ENCODE peak calls at places on chromosomes 6 and 20, in ten cellular contexts. J is neural progenitor cell; A is H9; P is cardiac muscle cell; X is left ventricle myocardium inferior; E is lung; Y is fibroblast of lung; M is ascending aorta; F is CD8-positive, alpha-beta memory T cell; U is right cardiac atrium. S is an unnamed sample. For H3K4me1, the result is how much of the 10 kb centered on the place peaks cover.

GRCh38 chr20:4666001-4666470 is 55.7 kb upstream of the PRND start:
- DNase-seq in J (no peak), X (no peak), U (no peak), A (no peak), M (no peak), P (peak), E (no peak), Y (peak), F (peak), S (peak)

GRCh38 chr6:31738048-31738979 is 1.5 kb upstream of the MSH5 start:
- DNase-seq in F (peak), U (no peak), A (peak), X (no peak), M (peak), Y (peak), J (no peak), P (peak), E (no peak), S (peak)

GRCh38 chr20:59632426-59633113 is 28.2 kb downstream of the PHACTR3 start:
- DNase-seq in M (no peak), F (no peak), E (no peak), U (no peak), A (no peak), X (no peak), J (no peak), Y (no peak), P (no peak), S (no peak)

GRCh38 chr6:159467473-159468041 is 225.5 kb downstream of the SOD2 start:
- DNase-seq in F (no peak), Y (no peak), U (no peak), A (no peak), X (no peak), P (no peak), E (no peak), J (no peak), M (no peak), S (no peak)

GRCh38 chr6:18019539-18020534 is 32.4 kb upstream of the KIF13A start:
- DNase-seq in P (peak), F (no peak), U (peak), E (no peak), M (peak), J (no peak), A (peak), X (no peak), Y (no peak), S (no peak)

GRCh38 chr20:33318096-33318429 is 35.0 kb downstream of the BPIFB1 start:
- DNase-seq in A (peak), Y (no peak), P (no peak), J (no peak), X (no peak), U (no peak), F (no peak), M (no peak), E (no peak), S (no peak)

GRCh38 chr6:14002176-14002947 is 77.6 kb downstream of the RNF182 start:
- DNase-seq in F (no peak), U (no peak), P (no peak), A (peak), Y (no peak), X (no peak), M (no peak), J (no peak), E (no peak), S (no peak)

GRCh38 chr20:1357921-1358671 is 29.2 kb upstream of the SDCBP2 start:
- DNase-seq in X (no peak), U (no peak), E (no peak), P (peak), A (no peak), J (no peak), M (no peak), Y (peak), F (no peak), S (peak)

GRCh38 chr6:34489229-34489805 is 23.4 kb downstream of the PACSIN1 start:
- DNase-seq in A (no peak), M (no peak), E (no peak), P (no peak), X (no peak), J (no peak), F (no peak), U (no peak), Y (no peak), S (no peak)

GRCh38 chr6:105985816-105986632 is 100.1 kb upstream of the PRDM1 start:
- DNase-seq in U (no peak), X (no peak), M (no peak), A (peak), P (no peak), F (no peak), J (peak), E (no peak), Y (no peak), S (no peak)

GRCh38 chr20:57747889-57748456 is 38.2 kb upstream of the PMEPA1 start:
- DNase-seq in Y (no peak), J (peak), E (no peak), A (no peak), M (no peak), U (no peak), P (no peak), F (no peak), X (no peak), S (no peak)

GRCh38 chr6:51559059-51559458 is 528.4 kb downstream of the PKHD1 start:
- DNase-seq in A (peak), X (no peak), P (no peak), M (no peak), F (no peak), Y (no peak), J (no peak), E (no peak), U (no peak), S (no peak)

GRCh38 chr20:58832442-58832841 is 18.3 kb downstream of the GNAS-AS1 start:
- DNase-seq in A (no peak), X (no peak), P (peak), Y (peak), F (no peak), E (no peak), M (no peak), J (no peak), U (no peak), S (no peak)

GRCh38 chr6:160333841-160334240 is 14.3 kb upstream of the SLC22A3 start:
- DNase-seq in Y (no peak), E (no peak), A (no peak), J (no peak), U (no peak), M (no peak), F (no peak), X (no peak), P (no peak), S (no peak)

GRCh38 chr6:96450082-96450759 is 71.4 kb upstream of the UFL1 start:
- DNase-seq in P (no peak), F (no peak), U (peak), X (no peak), J (peak), M (no peak), Y (no peak), A (no peak), E (peak), S (no peak)

GRCh38 chr6:127069659-127070279 is 48.7 kb upstream of the RSPO3 start:
- DNase-seq in X (no peak), M (no peak), A (no peak), F (no peak), P (peak), E (no peak), U (no peak), J (peak), Y (peak), S (no peak)

GRCh38 chr6:97697450-97697849 is 414.4 kb upstream of the MMS22L start:
- DNase-seq in X (no peak), F (no peak), Y (peak), J (no peak), U (no peak), P (peak), A (no peak), M (no peak), E (no peak), S (no peak)

GRCh38 chr20:19015890-19016465 is 196.5 kb upstream of the SLC24A3 start:
- DNase-seq in E (peak), P (no peak), J (no peak), M (no peak), F (no peak), U (no peak), X (no peak), A (no peak), Y (no peak), S (no peak)

GRCh38 chr6:111011360-111012142 is 29.7 kb downstream of the RPF2 start:
- DNase-seq in P (peak), X (no peak), Y (peak), F (peak), M (no peak), U (no peak), J (peak), E (no peak), A (no peak), S (peak)

GRCh38 chr6:156390621-156391378 is 386.4 kb upstream of the ARID1B start:
- DNase-seq in U (no peak), J (no peak), X (no peak), Y (no peak), A (peak), E (no peak), M (no peak), F (no peak), P (no peak), S (no peak)

GRCh38 chr20:21099653-21100589 is 6.2 kb downstream of the LINC00237 start:
- DNase-seq in P (peak), M (no peak), E (peak), J (peak), U (peak), Y (no peak), A (peak), F (peak), X (peak), S (no peak)

GRCh38 chr6:148548065-148548748 is 198.6 kb upstream of the UST start:
- DNase-seq in Y (peak), M (no peak), U (peak), X (peak), A (no peak), J (no peak), P (peak), F (no peak), E (no peak), S (no peak)

GRCh38 chr6:7112741-7113313 is 5.1 kb downstream of the RREB1 start:
- DNase-seq in M (no peak), J (peak), A (no peak), Y (no peak), P (no peak), E (no peak), F (peak), U (no peak), X (no peak), S (peak)
- H3K4me1 ChIP-seq in M (under half), J (under half), A (under half), Y (under half), P (under half), E (under half), F (half or more), U (under half), X (half or more), S (under half)

DNA sequence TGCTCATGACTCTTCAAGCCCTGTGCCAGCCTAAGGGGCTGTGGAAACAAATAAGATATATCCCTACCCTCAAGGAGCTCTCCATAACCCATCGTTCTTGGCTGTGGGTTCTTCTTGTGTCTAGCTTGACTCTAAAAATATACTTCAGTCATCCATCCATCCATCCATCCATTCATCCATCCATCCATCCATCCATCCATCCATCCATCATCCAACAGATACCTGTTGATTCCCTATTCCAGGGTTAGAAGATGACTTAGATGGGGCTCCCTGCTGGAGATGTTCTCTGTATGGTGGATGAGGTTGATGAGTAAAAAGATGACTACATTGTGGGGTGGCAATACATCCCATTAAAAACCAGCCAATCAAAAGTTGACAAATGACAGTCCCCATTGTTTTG is 23.5 kb downstream of the HCK start:
- DNase-seq in P (no peak), F (no peak), M (no peak), A (no peak), Y (no peak), E (no peak), U (no peak), X (no peak), J (no peak), S (no peak)
- H3K4me1 ChIP-seq in P (under half), F (under half), M (under half), A (under half), Y (under half), E (under half), U (under half), X (under half), J (under half), S (under half)

GRCh38 chr6:38040254-38040653 is 220.7 kb downstream of the ZFAND3 start:
- DNase-seq in Y (peak), U (no peak), J (no peak), A (no peak), M (no peak), P (no peak), X (no peak), F (no peak), E (no peak), S (no peak)

GRCh38 chr6:38047562-38047961 is 228.0 kb downstream of the ZFAND3 start:
- DNase-seq in E (no peak), A (no peak), J (no peak), U (no peak), X (no peak), F (no peak), Y (no peak), P (no peak), M (no peak), S (no peak)

GRCh38 chr6:38043259-38043753 is 223.8 kb downstream of the ZFAND3 start:
- DNase-seq in Y (no peak), J (no peak), F (no peak), M (no peak), A (no peak), X (no peak), P (no peak), E (no peak), U (no peak), S (no peak)

DNA sequence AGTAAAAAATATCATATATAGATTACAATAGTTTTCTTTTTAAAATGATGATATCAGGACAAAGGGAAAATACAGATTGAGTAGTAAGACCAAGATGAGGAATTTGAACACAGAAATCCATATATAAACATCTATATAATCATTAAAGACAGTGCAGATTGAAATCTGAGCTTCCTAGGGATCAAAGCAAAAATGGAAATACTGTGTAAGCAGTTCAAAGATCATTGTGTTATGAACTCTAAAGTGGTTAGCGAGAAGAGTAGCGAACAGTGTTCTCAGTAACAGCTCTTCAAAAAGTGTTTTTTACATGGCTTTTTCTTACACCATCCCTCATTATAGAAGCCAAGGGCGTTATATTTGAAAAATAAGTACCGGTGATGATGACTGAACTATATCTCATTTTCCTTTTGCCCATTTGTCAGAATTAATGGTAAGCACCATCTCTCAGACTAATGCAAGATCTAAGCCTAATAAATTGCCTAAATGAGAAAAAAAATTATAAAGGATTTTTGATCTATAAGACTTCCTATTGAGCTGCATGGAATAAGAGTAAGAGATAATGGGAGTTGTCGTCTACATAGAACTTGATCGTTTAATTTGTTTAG is 226.3 kb downstream of the ZFAND3 start:
- DNase-seq in P (no peak), A (no peak), J (no peak), E (no peak), M (no peak), U (no peak), F (no peak), X (no peak), Y (no peak), S (no peak)
- H3K4me1 ChIP-seq in P (under half), A (under half), J (under half), E (under half), M (under half), U (under half), F (under half), X (under half), Y (under half), S (under half)

GRCh38 chr6:99416892-99417767 is 8.0 kb downstream of the PNISR start:
- DNase-seq in F (no peak), J (no peak), P (no peak), Y (no peak), E (no peak), X (no peak), M (no peak), A (no peak), U (no peak), S (no peak)
- H3K4me1 ChIP-seq in F (half or more), J (under half), P (under half), Y (under half), E (under half), X (half or more), M (under half), A (under half), U (under half), S (half or more)

DNA sequence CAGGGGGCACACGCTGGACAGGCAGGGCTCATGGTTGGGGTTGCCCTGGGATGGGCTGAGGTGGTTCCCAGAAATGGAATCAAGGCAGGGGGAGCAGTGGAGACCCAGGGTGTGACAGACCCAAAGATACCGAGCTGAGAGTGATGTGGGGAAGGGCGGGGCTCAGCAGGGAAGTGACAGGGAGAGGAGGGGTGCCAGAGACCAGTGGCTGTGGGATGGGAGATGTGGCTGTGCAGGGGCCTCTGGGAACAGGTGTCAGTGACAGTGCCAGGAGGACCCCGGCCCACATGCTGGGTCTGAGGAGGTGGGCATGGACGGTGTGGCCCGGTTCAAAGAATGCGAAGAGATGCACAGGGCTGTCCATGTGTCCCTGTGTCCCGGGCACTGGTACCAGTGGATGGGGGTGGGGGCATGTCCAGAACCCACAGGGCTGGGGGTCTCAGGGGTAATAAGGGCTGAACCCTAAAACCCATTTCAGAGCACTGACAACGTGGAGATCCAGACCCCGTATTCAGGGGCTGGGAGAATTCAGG is 1.0 kb downstream of the CABLES2 start:
- DNase-seq in U (no peak), A (no peak), J (no peak), X (no peak), M (no peak), Y (no peak), P (no peak), E (no peak), F (no peak), S (no peak)
- H3K4me1 ChIP-seq in U (under half), A (under half), J (under half), X (under half), M (under half), Y (under half), P (under half), E (under half), F (under half), S (under half)

GRCh38 chr6:53476979-53477378 is 67.9 kb downstream of the GCLC start:
- DNase-seq in M (no peak), E (no peak), A (no peak), U (no peak), X (no peak), F (no peak), Y (no peak), J (no peak), P (no peak), S (no peak)
- H3K4me1 ChIP-seq in M (under half), E (under half), A (under half), U (under half), X (under half), F (under half), Y (under half), J (under half), P (under half), S (under half)

GRCh38 chr20:10374036-10374435 is 60.0 kb downstream of the MKKS start:
- DNase-seq in M (no peak), P (no peak), F (no peak), J (no peak), A (no peak), Y (no peak), U (no peak), E (no peak), X (no peak), S (no peak)
- H3K4me1 ChIP-seq in M (under half), P (under half), F (under half), J (under half), A (under half), Y (under half), U (under half), E (under half), X (under half), S (under half)

GRCh38 chr20:48302844-48303552 is 517.7 kb upstream of the SULF2 start:
- DNase-seq in E (no peak), M (no peak), X (no peak), U (no peak), P (no peak), J (no peak), A (no peak), Y (no peak), F (no peak), S (no peak)
- H3K4me1 ChIP-seq in E (under half), M (under half), X (under half), U (under half), P (under half), J (under half), A (under half), Y (under half), F (under half), S (under half)

GRCh38 chr6:169169375-169169774 is 84.3 kb downstream of the THBS2 start:
- DNase-seq in Y (no peak), A (peak), J (no peak), U (peak), F (no peak), X (no peak), P (peak), E (no peak), M (peak), S (no peak)

GRCh38 chr6:169167581-169168301 is 85.9 kb downstream of the THBS2 start:
- DNase-seq in F (no peak), M (peak), P (peak), X (peak), U (peak), A (no peak), J (no peak), E (no peak), Y (peak), S (no peak)

GRCh38 chr6:169168706-169169105 is 84.9 kb downstream of the THBS2 start:
- DNase-seq in F (no peak), U (no peak), M (peak), X (no peak), A (no peak), Y (no peak), P (peak), E (no peak), J (no peak), S (no peak)

GRCh38 chr6:169166896-169167580 is 86.6 kb downstream of the THBS2 start:
- DNase-seq in M (no peak), E (no peak), J (no peak), F (no peak), A (no peak), P (no peak), X (no peak), U (no peak), Y (no peak), S (no peak)

DNA sequence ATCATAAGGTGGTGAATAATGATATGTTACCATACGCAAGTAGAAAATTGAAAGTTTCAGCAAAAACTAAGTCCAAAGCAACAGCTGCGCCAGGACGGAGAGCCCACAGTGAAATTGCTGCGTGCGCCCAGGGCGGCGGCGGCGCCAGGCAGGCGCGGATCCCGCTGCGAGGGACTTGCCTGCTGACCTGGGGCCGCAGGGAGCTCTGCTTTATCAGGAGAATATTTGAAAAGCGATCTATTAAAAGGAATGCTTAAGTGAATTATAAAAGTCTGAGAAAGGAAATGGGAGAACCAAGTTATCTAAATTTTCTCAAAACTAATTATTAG is 85.4 kb downstream of the THBS2 start:
- DNase-seq in U (peak), E (no peak), F (no peak), P (no peak), M (no peak), Y (no peak), X (no peak), A (no peak), J (no peak), S (no peak)
- H3K4me1 ChIP-seq in U (under half), E (under half), F (under half), P (under half), M (half or more), Y (under half), X (under half), A (under half), J (under half), S (under half)